ENCODE peak calls at places on chromosome 11, in four cellular contexts. One of them, this sample, is unnamed.
A peak's percentile ranks its signal among the peaks of the same experiment; 100 is the strongest.

GRCh38 chr11:10543782-10544181 is 2.8 kb upstream of the RNF141 start:
- DNase-seq in HAP-1: no peak
- DNase-seq in EL: no peak
- DNase-seq in activated T-cell treated with anti-CD3 and anti-CD28 coated beads for 24 hours: no peak
- DNase-seq in this sample: no peak

GRCh38 chr11:76658651-76659650 is 11.6 kb downstream of the LRRC32 start:
- DNase-seq in EL: no peak
- DNase-seq in activated T-cell treated with anti-CD3 and anti-CD28 coated beads for 24 hours: no peak
- DNase-seq in HAP-1: no peak
- DNase-seq in this sample: no peak

GRCh38 chr11:393219-394033 is 583 bp upstream of the PKP3 start:
- DNase-seq in HAP-1: no peak
- DNase-seq in EL: peak; percentile 92
- DNase-seq in activated T-cell treated with anti-CD3 and anti-CD28 coated beads for 24 hours: no peak
- DNase-seq in this sample: peak; percentile 78

GRCh38 chr11:69297225-69297925 is 3.4 kb downstream of the MYEOV start:
- DNase-seq in HAP-1: peak; percentile 2
- DNase-seq in EL: peak; percentile 100
- DNase-seq in activated T-cell treated with anti-CD3 and anti-CD28 coated beads for 24 hours: peak; percentile 72
- DNase-seq in this sample: peak; percentile 99

GRCh38 chr11:129013737-129014475 is 71.2 kb upstream of the TP53AIP1 start:
- DNase-seq in HAP-1: no peak
- DNase-seq in EL: no peak
- DNase-seq in activated T-cell treated with anti-CD3 and anti-CD28 coated beads for 24 hours: no peak
- DNase-seq in this sample: no peak

GRCh38 chr11:86570457-86570856 is 102.0 kb downstream of the ME3 start:
- DNase-seq in EL: no peak
- DNase-seq in HAP-1: no peak
- DNase-seq in activated T-cell treated with anti-CD3 and anti-CD28 coated beads for 24 hours: no peak
- DNase-seq in this sample: no peak

GRCh38 chr11:33844236-33844635 is 47.6 kb downstream of the LMO2 start:
- DNase-seq in EL: no peak
- DNase-seq in activated T-cell treated with anti-CD3 and anti-CD28 coated beads for 24 hours: no peak
- DNase-seq in HAP-1: no peak
- DNase-seq in this sample: no peak

GRCh38 chr11:75311858-75312288 is 39.6 kb downstream of the ARRB1 start:
- DNase-seq in EL: no peak
- DNase-seq in HAP-1: no peak
- DNase-seq in activated T-cell treated with anti-CD3 and anti-CD28 coated beads for 24 hours: no peak
- DNase-seq in this sample: peak; percentile 17

GRCh38 chr11:101215069-101215468 is 85.5 kb upstream of the PGR start:
- DNase-seq in HAP-1: no peak
- DNase-seq in EL: no peak
- DNase-seq in activated T-cell treated with anti-CD3 and anti-CD28 coated beads for 24 hours: no peak
- DNase-seq in this sample: no peak

GRCh38 chr11:66625041-66625751 is 8.8 kb downstream of the RBM14 start:
- DNase-seq in activated T-cell treated with anti-CD3 and anti-CD28 coated beads for 24 hours: no peak
- DNase-seq in HAP-1: no peak
- DNase-seq in EL: no peak
- DNase-seq in this sample: no peak

GRCh38 chr11:78472905-78473304 is 55.3 kb upstream of the GAB2 start:
- DNase-seq in EL: no peak
- DNase-seq in activated T-cell treated with anti-CD3 and anti-CD28 coated beads for 24 hours: no peak
- DNase-seq in HAP-1: no peak
- DNase-seq in this sample: no peak

GRCh38 chr11:75562836-75563484 is 907 bp downstream of the SERPINH1 start:
- DNase-seq in EL: peak; percentile 83
- DNase-seq in activated T-cell treated with anti-CD3 and anti-CD28 coated beads for 24 hours: no peak
- DNase-seq in HAP-1: peak; percentile 86
- DNase-seq in this sample: peak; percentile 56

GRCh38 chr11:73931039-73931645 is 19.7 kb upstream of the DNAJB13 start:
- DNase-seq in activated T-cell treated with anti-CD3 and anti-CD28 coated beads for 24 hours: no peak
- DNase-seq in HAP-1: peak; percentile 86
- DNase-seq in EL: peak; percentile 69
- DNase-seq in this sample: peak; percentile 84

GRCh38 chr11:20015529-20016427 is 144.5 kb downstream of the DBX1 start:
- DNase-seq in EL: no peak
- DNase-seq in activated T-cell treated with anti-CD3 and anti-CD28 coated beads for 24 hours: no peak
- DNase-seq in HAP-1: peak; percentile 17
- DNase-seq in this sample: no peak

GRCh38 chr11:105609341-105609781 is 512 bp upstream of the GRIA4 start:
- DNase-seq in activated T-cell treated with anti-CD3 and anti-CD28 coated beads for 24 hours: no peak
- DNase-seq in HAP-1: no peak
- DNase-seq in EL: peak; percentile 16
- DNase-seq in this sample: peak; percentile 17

GRCh38 chr11:70243912-70244652 is 26.4 kb upstream of the PPFIA1 start:
- DNase-seq in activated T-cell treated with anti-CD3 and anti-CD28 coated beads for 24 hours: no peak
- DNase-seq in HAP-1: no peak
- DNase-seq in EL: peak; percentile 75
- DNase-seq in this sample: no peak

GRCh38 chr11:86477495-86478155 is 102.9 kb downstream of the CCDC81 start:
- DNase-seq in EL: peak; percentile 16
- DNase-seq in activated T-cell treated with anti-CD3 and anti-CD28 coated beads for 24 hours: no peak
- DNase-seq in HAP-1: no peak
- DNase-seq in this sample: peak; percentile 45

GRCh38 chr11:72585762-72586590 is 88.2 kb downstream of the PDE2A start:
- DNase-seq in activated T-cell treated with anti-CD3 and anti-CD28 coated beads for 24 hours: peak; percentile 33
- DNase-seq in EL: peak; percentile 59
- DNase-seq in HAP-1: peak; percentile 60
- DNase-seq in this sample: peak; percentile 44

GRCh38 chr11:84825140-84825539 is 802.0 kb downstream of the DLG2 start:
- DNase-seq in HAP-1: no peak
- DNase-seq in EL: no peak
- DNase-seq in activated T-cell treated with anti-CD3 and anti-CD28 coated beads for 24 hours: no peak
- DNase-seq in this sample: no peak

GRCh38 chr11:30595929-30596328 is 9.8 kb upstream of the MPPED2 start:
- DNase-seq in activated T-cell treated with anti-CD3 and anti-CD28 coated beads for 24 hours: no peak
- DNase-seq in HAP-1: no peak
- DNase-seq in EL: no peak
- DNase-seq in this sample: no peak

GRCh38 chr11:2901854-2902783 is 16.5 kb upstream of the CDKN1C start:
- DNase-seq in EL: peak; percentile 94
- DNase-seq in activated T-cell treated with anti-CD3 and anti-CD28 coated beads for 24 hours: peak; percentile 92
- DNase-seq in HAP-1: peak; percentile 90
- DNase-seq in this sample: peak; percentile 87

GRCh38 chr11:16043617-16044016 is 312.7 kb downstream of the SOX6 start:
- DNase-seq in EL: no peak
- DNase-seq in activated T-cell treated with anti-CD3 and anti-CD28 coated beads for 24 hours: no peak
- DNase-seq in HAP-1: no peak
- DNase-seq in this sample: no peak

GRCh38 chr11:33040862-33041453 is 1.6 kb downstream of the TCP11L1 start:
- DNase-seq in EL: no peak
- DNase-seq in activated T-cell treated with anti-CD3 and anti-CD28 coated beads for 24 hours: no peak
- DNase-seq in HAP-1: no peak
- DNase-seq in this sample: no peak

GRCh38 chr11:73193251-73194033 is 24.6 kb upstream of the P2RY2 start:
- DNase-seq in HAP-1: no peak
- DNase-seq in EL: no peak
- DNase-seq in activated T-cell treated with anti-CD3 and anti-CD28 coated beads for 24 hours: no peak
- DNase-seq in this sample: no peak